ENCODE peak calls at places on chromosome 2, in four cellular contexts. F is T-helper 9 cell; W is activated T-helper 1 cell treated with anti-CD3 and anti-CD28 coated beads, Interleukin-2, amount 50 U/mL, for 16 hours; T is anterior cingulate cortex. R is an unnamed sample.

GRCh38 chr2:136126021-136126420 is 8.1 kb upstream of the CXCR4 start:
- DNase-seq in W (no peak), F (no peak), T (no peak), R (no peak)

GRCh38 chr2:227805578-227805977 is 8.1 kb upstream of the CCL20 start:
- DNase-seq in F (peak; percentile 33), W (no peak), T (peak; percentile 29), R (peak; percentile 47)

GRCh38 chr2:218395456-218395825 is 4.2 kb upstream of the CTDSP1 start:
- DNase-seq in W (no peak), F (no peak), T (no peak), R (no peak)

GRCh38 chr2:224650815-224651439 is 65.2 kb downstream of the CCDC195 start:
- DNase-seq in F (no peak), W (no peak), T (no peak), R (peak; percentile 29)

GRCh38 chr2:54052825-54053718 is 62.3 kb upstream of the ACYP2 start:
- DNase-seq in F (no peak), T (no peak), W (no peak), R (no peak)

GRCh38 chr2:100818606-100819364 is 1.2 kb upstream of the NPAS2 start:
- DNase-seq in F (no peak), W (no peak), T (peak; percentile 54), R (no peak)

GRCh38 chr2:61538920-61539559 is 884 bp upstream of the XPO1 start:
- DNase-seq in F (peak; percentile 20), W (no peak), T (peak; percentile 32), R (peak; percentile 16)

GRCh38 chr2:236102971-236103370 is 65.2 kb downstream of the GBX2 start:
- DNase-seq in F (no peak), W (no peak), T (no peak), R (no peak)

GRCh38 chr2:66899109-66899508 is 464.2 kb downstream of the MEIS1 start:
- DNase-seq in T (no peak), W (no peak), F (no peak), R (no peak)

R was measured in CD8-positive, alpha-beta memory T cell.